ENCODE peak calls at places on chromosome 10, in ten cellular contexts. Y is HCT116, U is IMR-90, Z is right lobe of liver, X is H1, T is stomach, W is heart left ventricle, V is uterus, P is K562, R is transverse colon. M is an unnamed sample.

GRCh38 chr10:13458107-13458761 is 70.6 kb downstream of the BEND7 start:
- DNase-seq in Z (no peak), W (no peak), P (no peak), X (no peak), T (no peak), R (no peak), V (no peak), Y (no peak), U (peak; percentile 45), M (no peak)

GRCh38 chr10:500876-501275 is 188.6 kb downstream of the DIP2C start:
- DNase-seq in P (no peak), T (no peak), V (no peak), Y (no peak), X (no peak), W (no peak), Z (no peak), U (peak; percentile 59), R (no peak), M (no peak)

GRCh38 chr10:73898730-73899400 is 12.1 kb upstream of the PLAU start:
- DNase-seq in T (no peak), Z (no peak), U (peak; percentile 83), W (no peak), X (no peak), V (no peak), R (no peak), Y (no peak), P (no peak), M (no peak)

GRCh38 chr10:60708666-60709065 is 69.6 kb upstream of the CDK1 start:
- DNase-seq in Y (no peak), X (no peak), P (no peak), V (no peak), W (no peak), T (no peak), U (no peak), R (no peak), Z (no peak), M (no peak)

GRCh38 chr10:97067716-97068391 is 117.9 kb downstream of the SLIT1 start:
- DNase-seq in Z (no peak), Y (no peak), P (no peak), V (no peak), T (no peak), X (no peak), U (no peak), R (no peak), W (no peak), M (no peak)

GRCh38 chr10:73899401-73899780 is 11.5 kb upstream of the PLAU start:
- DNase-seq in U (peak; percentile 97), V (no peak), P (no peak), T (no peak), Z (no peak), R (no peak), W (no peak), X (no peak), Y (peak; percentile 75), M (no peak)

GRCh38 chr10:80468806-80469421 is 14.8 kb downstream of the TSPAN14 start:
- DNase-seq in V (no peak), X (no peak), P (no peak), T (no peak), U (no peak), W (no peak), Z (no peak), Y (no peak), R (no peak), M (peak; percentile 52)

GRCh38 chr10:31064334-31064733 is 32.7 kb upstream of the ZNF438 start:
- DNase-seq in T (no peak), Y (no peak), W (no peak), P (no peak), V (peak; percentile 61), Z (no peak), U (peak; percentile 88), X (no peak), R (no peak), M (no peak)

GRCh38 chr10:116848032-116848911 is 1.0 kb upstream of the ENO4 start:
- DNase-seq in U (no peak), X (no peak), P (no peak), Z (no peak), Y (no peak), T (no peak), R (peak; percentile 24), W (no peak), V (no peak), M (no peak)

DNA sequence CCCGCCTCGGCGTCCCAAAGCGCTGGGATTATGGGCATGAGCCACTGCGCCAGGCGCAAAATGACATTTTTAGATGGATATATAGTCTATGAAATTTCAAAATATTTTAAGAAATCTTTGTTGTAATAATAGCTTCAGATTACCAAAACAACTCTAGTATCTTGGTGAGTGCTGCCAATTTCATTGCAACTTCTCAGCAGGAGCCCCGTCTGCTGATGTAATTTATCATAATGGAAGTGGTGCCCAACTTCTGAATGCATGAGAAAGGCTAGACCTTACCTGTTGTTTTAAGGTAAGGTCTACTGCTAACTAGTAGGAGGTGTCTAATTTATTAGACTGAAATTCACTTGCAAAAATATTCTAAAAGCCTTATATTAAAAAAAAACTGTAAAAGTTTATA is 20.0 kb downstream of the PDSS1 start:
- DNase-seq in T (no peak), V (no peak), X (no peak), P (no peak), Z (no peak), U (no peak), W (no peak), Y (no peak), R (no peak), M (no peak)
- H3K36me3 ChIP-seq in T (peaks cover 73% of the 10 kb centered on the region), V (no peaks in the 10 kb centered on the region), X (peaks cover 36% of the 10 kb centered on the region), P (peaks cover 83% of the 10 kb centered on the region), Z (no peaks in the 10 kb centered on the region), U (peaks cover 17% of the 10 kb centered on the region), W (peaks cover 59% of the 10 kb centered on the region), Y (peaks cover 19% of the 10 kb centered on the region), R (no peaks in the 10 kb centered on the region), M (no peaks in the 10 kb centered on the region)

GRCh38 chr10:32377458-32378370 is 30.8 kb upstream of the EPC1 start:
- DNase-seq in X (no peak), W (no peak), Y (peak; percentile 10), P (peak; percentile 25), V (peak; percentile 30), U (peak; percentile 45), R (peak; percentile 35), Z (no peak), T (no peak), M (no peak)
- TF ChIP-seq POLR2A in X (no peak), W (no peak), Y (no peak), P (no peak), V (no peak), U (no peak), R (no peak), Z (no peak), T (no peak), M (no peak)

GRCh38 chr10:7314068-7314646 is 96.7 kb downstream of the SFMBT2 start:
- DNase-seq in W (no peak), V (no peak), P (no peak), T (no peak), U (no peak), Z (no peak), R (no peak), Y (no peak), X (no peak), M (no peak)

GRCh38 chr10:7317799-7318446 is 92.9 kb downstream of the SFMBT2 start:
- DNase-seq in V (no peak), R (no peak), T (no peak), Y (no peak), Z (no peak), U (no peak), W (no peak), X (no peak), P (no peak), M (no peak)

GRCh38 chr10:7315906-7316305 is 94.9 kb downstream of the SFMBT2 start:
- DNase-seq in U (no peak), R (no peak), X (no peak), V (no peak), W (no peak), Y (no peak), Z (no peak), T (no peak), P (no peak), M (no peak)

GRCh38 chr10:7318836-7319235 is 92.0 kb downstream of the SFMBT2 start:
- DNase-seq in V (no peak), W (no peak), Z (no peak), R (no peak), X (no peak), P (no peak), Y (no peak), T (no peak), U (no peak), M (peak; percentile 23)

GRCh38 chr10:7316839-7317238 is 94.0 kb downstream of the SFMBT2 start:
- DNase-seq in V (no peak), U (no peak), P (no peak), Y (no peak), X (no peak), R (no peak), T (no peak), W (no peak), Z (no peak), M (no peak)
- H3K36me3 ChIP-seq in V (no peaks in the 10 kb centered on the region), U (no peaks in the 10 kb centered on the region), P (no peaks in the 10 kb centered on the region), Y (no peaks in the 10 kb centered on the region), X (no peaks in the 10 kb centered on the region), R (no peaks in the 10 kb centered on the region), T (no peaks in the 10 kb centered on the region), W (no peaks in the 10 kb centered on the region), Z (no peaks in the 10 kb centered on the region), M (no peaks in the 10 kb centered on the region)

GRCh38 chr10:62652564-62652963 is 152.0 kb upstream of the ADO start:
- DNase-seq in R (no peak), W (no peak), U (no peak), Z (no peak), V (no peak), P (no peak), Y (no peak), X (no peak), T (no peak), M (no peak)
- TF ChIP-seq POLR2A in R (no peak), W (no peak), U (no peak), Z (no peak), V (no peak), P (no peak), Y (no peak), X (no peak), T (no peak), M (no peak)

GRCh38 chr10:77842652-77843212 is 83.8 kb downstream of the DLG5 start:
- DNase-seq in W (no peak), X (no peak), T (no peak), Z (no peak), U (no peak), V (no peak), Y (no peak), R (no peak), P (no peak), M (no peak)
- H3K36me3 ChIP-seq in W (peaks cover 25% of the 10 kb centered on the region), X (peaks cover 17% of the 10 kb centered on the region), T (peaks cover 68% of the 10 kb centered on the region), Z (no peaks in the 10 kb centered on the region), U (peaks cover 39% of the 10 kb centered on the region), V (no peaks in the 10 kb centered on the region), Y (peaks cover 28% of the 10 kb centered on the region), R (peaks cover 20% of the 10 kb centered on the region), P (peaks cover 58% of the 10 kb centered on the region), M (peaks cover 52% of the 10 kb centered on the region)

GRCh38 chr10:132307823-132308587 is at the start of gene STK32C:
- DNase-seq in R (peak; percentile 93), X (peak; percentile 86), Z (peak; percentile 91), U (peak; percentile 85), V (peak; percentile 88), P (peak; percentile 98), T (peak; percentile 92), W (peak; percentile 96), Y (peak; percentile 54), M (peak; percentile 96)
- TF ChIP-seq POLR2A in R (peak; percentile 43), X (no peak), Z (peak; percentile 23), U (no peak), V (peak; percentile 49), P (no peak), T (no peak), W (peak; percentile 49), Y (no peak), M (no peak)

M was measured in Peyer's patch.